ENCODE peak calls at places on chromosomes 2 and 18, in seven cellular contexts. A is PC-9, W is endodermal cell, H is testis, E is IMR-90, M is fibroblast of lung, B is lower leg skin. Q is an unnamed sample.

GRCh38 chr2:233811087-233811486 is 33.0 kb downstream of the MROH2A start:
- DNase-seq in M (no peak), H (no peak), B (no peak), A (no peak), W (peak), E (no peak), Q (peak)

GRCh38 chr18:3451166-3451988 is 1.4 kb downstream of the TGIF1 start:
- DNase-seq in E (peak), W (peak), H (peak), B (peak), A (peak), M (peak), Q (peak)

GRCh38 chr2:121505005-121505404 is 25.7 kb upstream of the RNU4ATAC start:
- DNase-seq in A (peak), B (no peak), E (peak), M (peak), W (no peak), H (no peak), Q (no peak)

GRCh38 chr2:77121518-77121917 is 400.7 kb downstream of the LRRTM4 start:
- DNase-seq in E (no peak), M (no peak), B (no peak), A (peak), H (no peak), W (no peak), Q (no peak)

GRCh38 chr2:62412347-62412742 is 93.7 kb downstream of the TMEM17 start:
- DNase-seq in M (peak), H (no peak), E (peak), A (peak), B (no peak), W (no peak), Q (no peak)

GRCh38 chr2:10911291-10912075 is at the start of gene KCNF1:
- DNase-seq in H (peak), W (peak), A (peak), B (peak), E (peak), M (peak), Q (no peak)

GRCh38 chr2:47534179-47534919 is 131.4 kb downstream of the MSH2 start:
- DNase-seq in H (no peak), M (peak), E (peak), A (peak), W (peak), B (no peak), Q (no peak)

GRCh38 chr2:112301171-112301584 is 25.8 kb downstream of the ZC3H6 start:
- DNase-seq in M (no peak), A (no peak), H (no peak), E (peak), W (no peak), B (no peak), Q (no peak)

GRCh38 chr2:8125741-8126691 is 555.8 kb upstream of the ID2 start:
- DNase-seq in A (no peak), E (peak), H (peak), W (no peak), B (no peak), M (peak), Q (no peak)

GRCh38 chr2:149611100-149611820 is 23.7 kb upstream of the MMADHC start:
- DNase-seq in A (no peak), E (no peak), H (no peak), B (no peak), M (no peak), W (peak), Q (no peak)

GRCh38 chr2:82959677-82960076 is 1499.4 kb downstream of the SUCLG1 start:
- DNase-seq in W (no peak), B (no peak), E (no peak), A (no peak), M (no peak), H (no peak), Q (no peak)

GRCh38 chr2:201450910-201451329 is 338 bp downstream of the TRAK2 start:
- DNase-seq in A (no peak), H (no peak), M (peak), W (no peak), E (peak), B (no peak), Q (no peak)

GRCh38 chr2:201452856-201453643 is 1.5 kb downstream of the STRADB start:
- DNase-seq in E (no peak), M (no peak), W (no peak), B (no peak), H (no peak), A (no peak), Q (no peak)

GRCh38 chr2:201448701-201449100 is 2.6 kb downstream of the TRAK2 start:
- DNase-seq in H (no peak), A (peak), E (no peak), W (no peak), B (no peak), M (no peak), Q (no peak)

GRCh38 chr2:201452058-201452736 is 657 bp downstream of the STRADB start:
- DNase-seq in M (peak), H (no peak), B (no peak), E (no peak), A (no peak), W (no peak), Q (no peak)

GRCh38 chr2:201451330-201452057 is at the start of the genes STRADB and TRAK2:
- DNase-seq in H (peak), A (peak), E (peak), W (peak), M (peak), B (peak), Q (peak)
- TF ChIP-seq CTCF in H (peak), A (no peak), E (peak), W (peak), M (no peak), B (no peak), Q (peak)

GRCh38 chr2:102103284-102103683 is 39.3 kb upstream of the IL1R1 start:
- DNase-seq in B (no peak), A (no peak), H (no peak), E (no peak), M (no peak), W (no peak), Q (no peak)
- TF ChIP-seq CTCF in B (no peak), A (no peak), H (no peak), E (no peak), M (no peak), W (peak), Q (no peak)

GRCh38 chr2:99439989-99440388 is 49.8 kb downstream of the REV1 start:
- DNase-seq in H (no peak), E (no peak), W (no peak), A (no peak), M (no peak), B (no peak), Q (no peak)

GRCh38 chr2:99445065-99445464 is 44.8 kb downstream of the REV1 start:
- DNase-seq in H (no peak), W (no peak), B (no peak), E (peak), M (peak), A (no peak), Q (no peak)

GRCh38 chr2:99444222-99444621 is 45.6 kb downstream of the REV1 start:
- DNase-seq in W (no peak), E (no peak), A (no peak), M (no peak), B (no peak), H (no peak), Q (no peak)

GRCh38 chr2:99448556-99448955 is 41.3 kb downstream of the REV1 start:
- DNase-seq in W (no peak), A (no peak), M (no peak), B (no peak), H (no peak), E (peak), Q (no peak)

GRCh38 chr2:99442837-99443236 is 47.0 kb downstream of the REV1 start:
- DNase-seq in W (no peak), E (peak), H (no peak), A (no peak), M (peak), B (no peak), Q (no peak)
- TF ChIP-seq CTCF in W (peak), E (peak), H (no peak), A (no peak), M (peak), B (no peak), Q (peak)

DNA sequence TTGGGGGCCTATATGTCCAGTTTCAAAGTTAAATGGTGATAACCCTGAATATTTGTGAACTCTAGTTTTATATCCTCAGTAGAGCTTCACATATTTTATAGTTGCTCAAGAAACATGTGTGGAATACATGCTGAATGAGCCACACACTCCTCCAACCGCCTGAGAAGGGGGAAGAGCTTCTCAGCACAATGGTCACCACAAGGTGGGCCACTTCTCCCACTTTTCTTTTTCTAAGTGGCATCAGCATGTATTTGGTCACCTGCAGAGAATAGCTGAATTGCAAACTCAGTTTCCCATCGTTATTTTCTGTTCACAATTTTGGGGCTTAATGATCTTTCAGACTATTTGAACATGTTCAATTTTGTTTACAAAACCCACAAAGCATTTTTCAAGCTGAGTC is 340.5 kb downstream of the PARD3B start:
- DNase-seq in B (no peak), H (no peak), M (no peak), W (peak), E (no peak), A (no peak), Q (no peak)
- TF ChIP-seq CTCF in B (no peak), H (no peak), M (no peak), W (peak), E (peak), A (no peak), Q (peak)

DNA sequence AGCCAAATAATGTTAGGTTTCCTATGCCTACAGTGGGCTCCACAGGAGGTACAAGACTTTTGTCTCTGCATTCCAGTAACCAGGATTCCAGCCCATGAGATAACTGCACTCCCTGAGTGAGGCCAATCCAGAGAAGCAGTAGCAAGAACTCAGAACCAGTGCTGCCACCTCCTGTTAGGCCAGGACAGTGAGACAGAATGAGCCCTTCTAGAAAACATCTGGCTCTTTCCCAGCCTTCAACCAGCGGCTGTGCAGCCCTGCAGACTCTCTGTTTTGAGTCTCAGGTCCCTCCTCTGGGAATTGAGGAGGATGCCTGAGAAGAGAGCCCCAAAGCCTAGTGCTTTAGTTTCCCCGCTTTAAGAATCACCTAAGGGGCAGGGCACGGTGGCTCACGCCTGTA is 44.2 kb downstream of the ARID5A start:
- DNase-seq in M (no peak), B (no peak), H (peak), E (no peak), W (peak), A (no peak), Q (no peak)
- TF ChIP-seq CTCF in M (no peak), B (no peak), H (no peak), E (no peak), W (peak), A (no peak), Q (peak)

DNA sequence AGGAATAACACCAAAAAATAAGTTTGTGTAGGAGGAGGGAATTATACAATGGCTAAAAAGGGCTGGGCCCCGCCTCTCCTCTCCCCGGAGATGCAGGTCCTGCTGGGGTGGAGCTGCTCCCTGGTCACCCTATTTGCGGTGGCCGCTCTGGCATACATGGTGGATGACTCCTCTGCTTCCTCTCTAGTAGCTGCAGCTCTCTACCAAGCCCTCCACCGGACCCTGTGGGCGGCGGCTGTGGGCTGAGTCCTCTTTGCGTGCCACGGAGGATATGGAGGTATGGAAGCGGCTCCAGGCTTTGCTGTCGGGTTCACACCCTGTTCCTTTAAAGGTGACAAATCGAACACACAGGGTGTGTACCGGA is 77.1 kb upstream of the SEC11C start:
- DNase-seq in W (no peak), M (no peak), B (no peak), E (no peak), H (no peak), A (no peak), Q (no peak)
- TF ChIP-seq CTCF in W (no peak), M (no peak), B (no peak), E (no peak), H (no peak), A (no peak), Q (no peak)

GRCh38 chr2:225608136-225608535 is 208.6 kb downstream of the NYAP2 start:
- DNase-seq in B (no peak), E (no peak), M (no peak), H (no peak), W (no peak), A (no peak), Q (no peak)
- TF ChIP-seq CTCF in B (no peak), E (no peak), M (no peak), H (no peak), W (no peak), A (no peak), Q (no peak)

GRCh38 chr2:235935773-235936172 is 232.4 kb downstream of the GBX2 start:
- DNase-seq in H (no peak), B (peak), W (peak), M (no peak), A (peak), E (no peak), Q (no peak)

GRCh38 chr2:235937526-235937925 is 230.7 kb downstream of the GBX2 start:
- DNase-seq in A (peak), H (no peak), W (no peak), B (peak), E (no peak), M (no peak), Q (no peak)

GRCh38 chr2:235937092-235937491 is 231.1 kb downstream of the GBX2 start:
- DNase-seq in E (no peak), A (peak), W (peak), B (peak), M (no peak), H (no peak), Q (no peak)

GRCh38 chr2:235935071-235935470 is 233.1 kb downstream of the GBX2 start:
- DNase-seq in E (no peak), H (no peak), B (peak), A (no peak), W (peak), M (no peak), Q (no peak)

DNA sequence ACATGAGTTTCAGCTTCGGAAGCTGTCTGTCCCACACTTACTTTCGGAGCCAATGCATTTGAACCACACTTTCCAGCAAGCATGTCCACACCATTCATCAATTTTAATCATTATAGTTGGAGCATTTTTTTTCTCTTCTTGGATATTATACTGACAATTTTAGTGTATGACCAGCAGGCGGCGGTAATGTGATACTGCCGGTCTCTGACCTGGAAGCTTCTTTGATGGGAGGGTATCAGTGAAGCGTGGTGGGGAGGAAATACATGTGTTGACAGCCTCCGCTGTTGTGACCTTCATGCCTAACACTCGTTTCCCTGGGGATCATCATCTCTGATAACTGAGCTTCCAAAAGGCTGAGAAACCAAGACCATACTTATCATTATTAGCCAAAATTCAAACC is 231.7 kb downstream of the GBX2 start:
- DNase-seq in B (no peak), M (no peak), A (peak), E (no peak), H (no peak), W (peak), Q (no peak)
- TF ChIP-seq CTCF in B (no peak), M (peak), A (peak), E (peak), H (peak), W (peak), Q (peak)